ENCODE peak calls at places on chromosomes 1 and 21, in five cellular contexts. F is activated CD4-positive, CD25-positive, alpha-beta regulatory T cell treated with anti-CD3 and anti-CD28 coated beads, Interleukin-2, amount 50 U/mL, for 72 hours; E is activated naive CD8-positive, alpha-beta T cell treated with anti-CD3 and anti-CD28 coated beads for 36 hours; N is H7; D is germinal center. K is an unnamed sample.

GRCh38 chr1:164836614-164837018 is 277.6 kb downstream of the PBX1 start:
- DNase-seq in N (no peak), D (no peak), E (no peak), F (no peak), K (no peak)

GRCh38 chr1:10721381-10722321 is 74.8 kb downstream of the CASZ1 start:
- DNase-seq in F (no peak), D (no peak), E (no peak), N (peak; percentile 84), K (no peak)

GRCh38 chr1:5975133-5975880 is 16.9 kb downstream of the NPHP4 start:
- DNase-seq in F (no peak), E (peak; percentile 24), D (peak; percentile 44), N (peak; percentile 87), K (no peak)

GRCh38 chr1:204157942-204158341 is 6.1 kb upstream of the ETNK2 start:
- DNase-seq in F (no peak), E (no peak), D (no peak), N (no peak), K (no peak)

GRCh38 chr21:23887709-23888303 is 1719.5 kb downstream of the MRPL39 start:
- DNase-seq in D (peak; percentile 2), E (peak; percentile 35), N (no peak), F (peak; percentile 32), K (no peak)

GRCh38 chr1:107172450-107172849 is 31.6 kb downstream of the NTNG1 start:
- DNase-seq in D (no peak), N (no peak), F (no peak), E (no peak), K (no peak)

GRCh38 chr1:21704055-21704660 is 35.0 kb upstream of the RAP1GAP start:
- DNase-seq in D (no peak), F (no peak), E (no peak), N (no peak), K (no peak)

GRCh38 chr1:92708368-92708950 is 76.4 kb downstream of the EVI5 start:
- DNase-seq in D (no peak), E (no peak), N (no peak), F (no peak), K (no peak)

GRCh38 chr1:99849413-99849743 is 783 bp upstream of the AGL start:
- DNase-seq in E (no peak), D (no peak), N (no peak), F (no peak), K (no peak)

GRCh38 chr21:30613836-30614235 is at the start of gene KRTAP6-1:
- DNase-seq in E (no peak), F (no peak), N (no peak), D (no peak), K (no peak)

GRCh38 chr1:109273570-109274288 is 9.2 kb downstream of the PSRC1 start:
- DNase-seq in D (no peak), F (no peak), N (peak; percentile 71), E (no peak), K (no peak)

GRCh38 chr1:99745684-99746083 is 20.8 kb downstream of the FRRS1 start:
- DNase-seq in D (no peak), F (no peak), N (no peak), E (no peak), K (no peak)

GRCh38 chr1:232873412-232873811 is 68.2 kb downstream of the MAP10 start:
- DNase-seq in F (no peak), E (no peak), N (no peak), D (no peak), K (no peak)

GRCh38 chr1:38817958-38818705 is 41.4 kb downstream of the RRAGC start:
- DNase-seq in F (peak; percentile 65), D (peak; percentile 72), E (peak; percentile 70), N (peak; percentile 97), K (no peak)

GRCh38 chr21:17343055-17343454 is 169.8 kb upstream of the CXADR start:
- DNase-seq in N (peak; percentile 22), E (no peak), F (no peak), D (no peak), K (no peak)

GRCh38 chr1:27785763-27786162 is 12.7 kb downstream of the STX12 start:
- DNase-seq in N (no peak), F (no peak), E (no peak), D (no peak), K (no peak)

GRCh38 chr21:31142600-31142999 is 104.3 kb upstream of the KRTAP19-8 start:
- DNase-seq in E (no peak), N (peak; percentile 45), D (no peak), F (no peak), K (no peak)

GRCh38 chr21:36647279-36648093 is 51.4 kb upstream of the SIM2 start:
- DNase-seq in F (no peak), E (no peak), N (peak; percentile 62), D (no peak), K (no peak)

GRCh38 chr1:228900099-228900965 is 165.1 kb downstream of the RHOU start:
- DNase-seq in D (no peak), N (peak; percentile 49), E (no peak), F (no peak), K (peak; percentile 80)

GRCh38 chr1:79633456-79633855 is 626.9 kb upstream of the ADGRL4 start:
- DNase-seq in E (no peak), N (no peak), F (no peak), D (no peak), K (no peak)

GRCh38 chr1:166874464-166874863 is 1.6 kb downstream of the TADA1 start:
- DNase-seq in E (no peak), D (no peak), N (no peak), F (no peak), K (no peak)

GRCh38 chr1:2234762-2235113 is 6.6 kb downstream of the SKI start:
- DNase-seq in D (no peak), E (no peak), F (no peak), N (no peak), K (no peak)